ENCODE peak calls at places on chromosomes 16 and 17, in seven cellular contexts. H, J, X, S, Z, W and K are unnamed samples.

GRCh38 chr16:57216968-57217367 is 28.1 kb upstream of the ARL2BP start:
- DNase-seq in Z (no peak), H (no peak), W (no peak), J (no peak), S (no peak), X (no peak), K (no peak)

GRCh38 chr17:36703860-36704266 is 102.5 kb downstream of the MRM1 start:
- DNase-seq in W (peak), J (peak), S (peak), H (peak), Z (no peak), X (peak), K (peak)

GRCh38 chr16:58329147-58329546 is 34.3 kb upstream of the PRSS54 start:
- DNase-seq in X (peak), S (no peak), J (peak), H (peak), Z (no peak), W (peak), K (peak)

GRCh38 chr17:72465191-72466024 is 344.6 kb downstream of the SOX9 start:
- DNase-seq in S (peak), Z (no peak), W (peak), H (peak), J (peak), X (no peak), K (peak)

GRCh38 chr16:19697756-19698318 is 20.2 kb downstream of the KNOP1 start:
- DNase-seq in S (peak), H (no peak), Z (no peak), W (no peak), X (peak), J (no peak), K (no peak)

GRCh38 chr16:87570938-87571867 is 31.1 kb upstream of the JPH3 start:
- DNase-seq in W (peak), J (peak), S (peak), X (peak), Z (peak), H (no peak), K (no peak)

GRCh38 chr16:53433930-53434435 is 288 bp upstream of the RBL2 start:
- DNase-seq in H (no peak), J (no peak), Z (no peak), S (no peak), X (peak), W (no peak), K (peak)

GRCh38 chr16:30896890-30897730 is 696 bp downstream of the CTF1 start:
- DNase-seq in J (peak), H (peak), X (peak), W (peak), Z (peak), S (peak), K (peak)

GRCh38 chr17:20203021-20203420 is 193.9 kb downstream of the SPECC1 start:
- DNase-seq in W (no peak), S (no peak), H (no peak), X (no peak), Z (no peak), J (no peak), K (no peak)

GRCh38 chr16:15642557-15643452 is at the start of gene MARF1:
- DNase-seq in X (peak), S (peak), Z (peak), J (peak), H (peak), W (peak), K (peak)

GRCh38 chr16:30867747-30868146 is 26.1 kb downstream of the BCL7C start:
- DNase-seq in J (no peak), Z (no peak), W (no peak), X (no peak), H (no peak), S (peak), K (no peak)

GRCh38 chr16:30603945-30604315 is 6.3 kb downstream of the ZNF689 start:
- DNase-seq in X (no peak), W (no peak), J (no peak), S (no peak), Z (no peak), H (no peak), K (no peak)

GRCh38 chr16:56788435-56788834 is 58.5 kb downstream of the NUP93 start:
- DNase-seq in H (no peak), Z (no peak), W (no peak), J (no peak), X (no peak), S (no peak), K (no peak)

GRCh38 chr16:35751191-35751941 is 2292.0 kb downstream of the TP53TG3F start:
- DNase-seq in W (no peak), Z (peak), S (no peak), H (no peak), J (no peak), X (no peak), K (no peak)

GRCh38 chr17:337453-337852 is 15.2 kb downstream of the RPH3AL start:
- DNase-seq in Z (no peak), J (no peak), H (no peak), X (no peak), S (no peak), W (no peak), K (no peak)

GRCh38 chr17:57507828-57508227 is 237.3 kb downstream of the CCDC182 start:
- DNase-seq in Z (no peak), W (no peak), X (no peak), H (no peak), J (no peak), S (no peak), K (no peak)

GRCh38 chr16:85018529-85019236 is 7.3 kb upstream of the ZDHHC7 start:
- DNase-seq in S (no peak), H (no peak), W (no peak), Z (peak), X (no peak), J (peak), K (no peak)
- TF ChIP-seq CTCF in S (no peak), H (no peak), W (no peak), Z (no peak), X (no peak), J (no peak), K (no peak)

DNA sequence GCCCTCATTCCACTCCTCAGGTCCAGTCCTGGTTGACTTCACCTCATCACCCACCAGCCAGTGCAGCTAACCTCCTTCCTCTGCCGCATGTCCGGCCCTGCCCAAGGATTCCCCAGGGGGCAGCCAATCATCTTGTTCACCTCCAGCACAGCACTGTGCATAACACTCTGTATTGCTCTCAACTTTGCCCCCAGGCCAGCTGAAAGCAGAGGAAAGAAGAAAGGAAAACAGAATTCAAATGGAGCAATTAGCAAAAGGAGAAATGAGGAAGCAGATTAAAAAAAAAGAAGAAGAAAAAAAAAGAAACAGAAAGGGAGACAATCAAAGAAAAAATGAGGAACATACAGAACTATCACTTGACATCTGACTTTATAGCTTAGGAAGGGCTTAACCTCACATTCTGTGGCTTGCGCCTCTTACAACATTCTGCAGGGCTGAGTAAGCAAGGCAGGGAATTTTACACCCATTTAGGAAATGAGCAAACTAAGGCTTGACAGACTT is 26.1 kb downstream of the GAS7 start:
- DNase-seq in Z (no peak), S (no peak), X (no peak), J (no peak), H (no peak), W (no peak), K (peak)
- H3K27ac ChIP-seq in Z (no peak), S (no peak), X (peak), J (no peak), H (no peak), W (no peak), K (no peak)

DNA sequence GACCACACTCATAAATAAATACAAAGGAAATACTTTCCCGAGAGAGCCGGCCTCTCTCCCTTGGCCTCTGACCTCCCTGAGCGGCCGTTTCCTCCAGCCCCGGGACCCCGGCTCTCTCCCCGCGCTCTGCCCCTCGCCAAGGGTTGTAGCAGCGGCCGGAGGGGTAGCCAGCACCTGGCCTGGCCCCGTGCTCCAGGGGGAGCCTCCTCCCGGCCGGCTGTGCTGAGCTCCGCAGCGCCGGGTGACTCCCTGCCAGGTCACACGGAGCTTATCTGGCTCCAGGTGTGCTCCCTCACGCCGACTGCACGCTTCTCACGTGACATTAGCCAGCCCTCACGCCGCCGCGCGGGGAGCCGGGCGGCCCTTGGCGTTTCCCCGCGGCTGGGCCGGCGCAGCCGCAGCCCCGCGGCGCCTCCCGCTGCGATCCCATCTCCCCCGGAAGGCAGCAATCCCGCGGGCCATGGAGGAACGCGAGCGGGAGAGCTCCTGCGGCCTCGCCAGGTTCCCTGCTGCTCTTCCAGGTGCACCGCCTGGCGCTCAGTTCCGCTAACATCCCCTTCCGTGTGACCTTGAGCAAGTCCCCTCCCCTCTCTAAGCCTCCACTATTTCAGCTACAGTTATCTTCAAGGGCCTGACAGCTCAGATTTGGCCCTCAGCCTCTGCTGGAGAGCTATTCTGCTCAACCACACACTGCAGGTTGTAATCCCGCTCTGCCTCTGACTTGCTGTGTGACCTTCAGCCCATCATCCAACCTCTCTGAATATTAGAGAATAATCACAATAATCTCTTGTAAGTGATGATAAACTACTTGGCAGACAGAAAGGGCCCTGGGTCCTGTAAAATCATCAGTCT is 3.5 kb downstream of the MYO18A start:
- DNase-seq in H (peak), Z (peak), J (peak), X (peak), S (peak), W (peak), K (peak)
- TF ChIP-seq CTCF in H (no peak), Z (no peak), J (no peak), X (no peak), S (no peak), W (no peak), K (no peak)

GRCh38 chr17:81517009-81517338 is 4.4 kb upstream of the ACTG1 start:
- DNase-seq in J (no peak), H (no peak), S (no peak), W (no peak), Z (no peak), X (no peak), K (no peak)
- H3K27ac ChIP-seq in J (no peak), H (no peak), S (no peak), W (no peak), Z (peak), X (no peak), K (peak)

GRCh38 chr17:4936436-4936835 is 3.4 kb downstream of the SLC25A11 start:
- DNase-seq in W (no peak), Z (no peak), J (no peak), X (no peak), H (no peak), S (no peak), K (no peak)

GRCh38 chr17:4933646-4934045 is 1.6 kb downstream of the GP1BA start:
- DNase-seq in W (no peak), X (no peak), Z (no peak), H (no peak), S (no peak), J (no peak), K (no peak)

GRCh38 chr17:4935650-4936049 is 3.6 kb downstream of the GP1BA start:
- DNase-seq in S (no peak), J (no peak), W (no peak), H (no peak), X (no peak), Z (no peak), K (no peak)

GRCh38 chr17:4932756-4933155 is 679 bp downstream of the GP1BA start:
- DNase-seq in J (no peak), Z (no peak), S (no peak), W (no peak), X (no peak), H (no peak), K (no peak)

GRCh38 chr17:4934173-4934979 is 2.3 kb downstream of the GP1BA start:
- DNase-seq in W (peak), Z (no peak), X (no peak), J (peak), S (no peak), H (peak), K (no peak)
- TF ChIP-seq CTCF in W (peak), Z (no peak), X (no peak), J (no peak), S (no peak), H (no peak), K (no peak)